ENCODE peak calls at places on chromosomes 6 and 20, in ten cellular contexts. E is IMR-90; W is transverse colon; O is heart right ventricle; X is mammary epithelial cell; L is fibroblast of lung; A is stomach; C is CD4-positive, CD25-positive, alpha-beta regulatory T cell; N is heart left ventricle; B is adrenal gland. Z is an unnamed sample. For H3K4me1, the result is how much of the 10 kb centered on the place peaks cover.

GRCh38 chr6:42441661-42442081 is 10.1 kb downstream of the TRERF1 start:
- DNase-seq in E (peak), W (no peak), O (no peak), X (no peak), L (peak), A (no peak), C (no peak), N (no peak), B (peak), Z (no peak)

GRCh38 chr6:56932891-56933473 is 21.9 kb upstream of the BEND6 start:
- DNase-seq in E (no peak), W (no peak), O (no peak), X (no peak), L (no peak), A (no peak), C (no peak), N (no peak), B (no peak), Z (no peak)

GRCh38 chr20:57627972-57628650 is 7.9 kb upstream of the ZBP1 start:
- DNase-seq in E (peak), W (peak), O (peak), X (no peak), L (peak), A (no peak), C (peak), N (peak), B (peak), Z (peak)

GRCh38 chr6:41273699-41274098 is 12.8 kb downstream of the TREM1 start:
- DNase-seq in E (no peak), W (no peak), O (no peak), X (no peak), L (no peak), A (no peak), C (no peak), N (no peak), B (no peak), Z (no peak)

GRCh38 chr20:53146201-53146891 is 174.2 kb downstream of the TSHZ2 start:
- DNase-seq in E (no peak), W (no peak), O (no peak), X (no peak), L (no peak), A (no peak), C (peak), N (no peak), B (no peak), Z (no peak)

GRCh38 chr6:10526156-10526555 is 5.0 kb downstream of the GCNT2 start:
- DNase-seq in E (no peak), W (no peak), O (no peak), X (no peak), L (no peak), A (no peak), C (no peak), N (no peak), B (peak), Z (no peak)

GRCh38 chr20:50561379-50562078 is 51.3 kb downstream of the PTPN1 start:
- DNase-seq in E (peak), W (no peak), O (no peak), X (peak), L (peak), A (no peak), C (peak), N (no peak), B (peak), Z (no peak)

GRCh38 chr6:54419885-54420284 is 111.6 kb downstream of the TINAG start:
- DNase-seq in E (peak), W (no peak), O (no peak), X (peak), L (peak), A (no peak), C (no peak), N (no peak), B (no peak), Z (no peak)

GRCh38 chr6:154232013-154232920 is 124.3 kb downstream of the IPCEF1 start:
- DNase-seq in E (peak), W (no peak), O (no peak), X (no peak), L (peak), A (no peak), C (peak), N (no peak), B (no peak), Z (no peak)

GRCh38 chr20:56788671-56789610 is 159.8 kb downstream of the TFAP2C start:
- DNase-seq in E (no peak), W (no peak), O (no peak), X (peak), L (no peak), A (no peak), C (no peak), N (no peak), B (no peak), Z (no peak)

GRCh38 chr6:80457044-80457933 is 350.8 kb downstream of the BCKDHB start:
- DNase-seq in E (peak), W (peak), O (peak), X (peak), L (peak), A (peak), C (no peak), N (peak), B (peak), Z (no peak)

GRCh38 chr6:10894958-10895357 is 8.1 kb downstream of the SYCP2L start:
- DNase-seq in E (no peak), W (no peak), O (no peak), X (no peak), L (no peak), A (no peak), C (no peak), N (no peak), B (no peak), Z (no peak)

GRCh38 chr20:57059055-57059617 is 207.3 kb downstream of the BMP7 start:
- DNase-seq in E (no peak), W (no peak), O (no peak), X (no peak), L (no peak), A (no peak), C (no peak), N (no peak), B (no peak), Z (no peak)

GRCh38 chr20:45358282-45359068 is 4.5 kb upstream of the SYS1 start:
- DNase-seq in E (peak), W (peak), O (peak), X (peak), L (peak), A (peak), C (no peak), N (peak), B (peak), Z (no peak)

GRCh38 chr20:23050847-23051627 is 1.6 kb upstream of the THBD start:
- DNase-seq in E (peak), W (peak), O (peak), X (peak), L (peak), A (peak), C (peak), N (peak), B (peak), Z (no peak)

GRCh38 chr6:77368660-77369313 is 94.5 kb downstream of the HTR1B start:
- DNase-seq in E (peak), W (peak), O (peak), X (no peak), L (peak), A (peak), C (no peak), N (peak), B (peak), Z (no peak)

GRCh38 chr6:32196682-32197616 is 4.5 kb upstream of the GPSM3 start:
- DNase-seq in E (peak), W (peak), O (peak), X (no peak), L (no peak), A (no peak), C (no peak), N (peak), B (peak), Z (no peak)

GRCh38 chr6:121838842-121839241 is 403.4 kb downstream of the GJA1 start:
- DNase-seq in E (peak), W (no peak), O (peak), X (peak), L (peak), A (no peak), C (no peak), N (peak), B (no peak), Z (no peak)

GRCh38 chr20:64084209-64085152 is at the start of gene LKAAEAR1:
- DNase-seq in E (no peak), W (no peak), O (no peak), X (no peak), L (no peak), A (no peak), C (no peak), N (no peak), B (no peak), Z (no peak)

GRCh38 chr6:143965503-143966171 is 42.4 kb downstream of the PLAGL1 start:
- DNase-seq in E (peak), W (no peak), O (no peak), X (peak), L (peak), A (no peak), C (no peak), N (no peak), B (no peak), Z (no peak)

GRCh38 chr6:57177545-57178225 is 5.6 kb downstream of the BAG2 start:
- DNase-seq in E (peak), W (peak), O (peak), X (no peak), L (peak), A (no peak), C (no peak), N (peak), B (no peak), Z (no peak)

GRCh38 chr6:147561742-147562141 is 53.3 kb downstream of the SAMD5 start:
- DNase-seq in E (no peak), W (no peak), O (no peak), X (peak), L (no peak), A (no peak), C (no peak), N (no peak), B (no peak), Z (no peak)

GRCh38 chr20:62487564-62488086 is 11.8 kb upstream of the GATA5 start:
- DNase-seq in E (no peak), W (no peak), O (no peak), X (no peak), L (no peak), A (peak), C (no peak), N (no peak), B (peak), Z (no peak)

GRCh38 chr20:58109918-58110635 is 118.4 kb downstream of the ANKRD60 start:
- DNase-seq in E (no peak), W (no peak), O (no peak), X (no peak), L (no peak), A (no peak), C (no peak), N (no peak), B (no peak), Z (no peak)

GRCh38 chr20:50629675-50630055 is 61.7 kb downstream of the RIPOR3 start:
- DNase-seq in E (no peak), W (no peak), O (no peak), X (no peak), L (no peak), A (no peak), C (no peak), N (no peak), B (no peak), Z (no peak)

GRCh38 chr6:138592698-138593097 is 93.4 kb upstream of the NHSL1 start:
- DNase-seq in E (no peak), W (no peak), O (no peak), X (no peak), L (no peak), A (no peak), C (peak), N (no peak), B (no peak), Z (no peak)

GRCh38 chr6:155782320-155782730 is 326.7 kb upstream of the NOX3 start:
- DNase-seq in E (peak), W (peak), O (peak), X (peak), L (peak), A (peak), C (no peak), N (no peak), B (no peak), Z (no peak)

GRCh38 chr6:41843178-41843577 is 52.0 kb downstream of the USP49 start:
- DNase-seq in E (no peak), W (no peak), O (no peak), X (no peak), L (no peak), A (no peak), C (no peak), N (no peak), B (no peak), Z (no peak)

DNA sequence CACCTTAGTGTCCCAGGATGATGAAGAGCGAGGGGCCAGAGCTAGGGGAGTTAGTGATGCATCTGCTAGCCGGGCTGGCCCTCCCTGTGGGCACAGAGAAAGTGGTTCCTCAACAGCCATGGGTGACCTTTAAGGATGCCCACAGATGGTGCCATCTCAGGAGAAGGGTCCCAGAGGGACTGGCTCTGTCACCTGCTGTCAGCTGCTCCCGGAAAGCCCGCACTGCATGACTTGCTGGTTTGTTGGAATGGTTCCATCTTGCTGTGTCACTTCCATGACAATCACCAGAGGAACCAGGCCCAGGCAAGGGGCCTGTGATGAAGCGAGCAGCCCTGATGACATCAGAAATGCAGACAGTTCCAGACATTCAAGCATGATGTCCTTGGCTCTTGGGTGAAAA is 125.1 kb downstream of the PHACTR3 start:
- DNase-seq in E (no peak), W (no peak), O (no peak), X (no peak), L (no peak), A (no peak), C (no peak), N (no peak), B (peak), Z (no peak)
- H3K27ac ChIP-seq in E (no peak), W (no peak), O (no peak), X (no peak), L (no peak), A (no peak), C (no peak), N (no peak), B (no peak), Z (no peak)

DNA sequence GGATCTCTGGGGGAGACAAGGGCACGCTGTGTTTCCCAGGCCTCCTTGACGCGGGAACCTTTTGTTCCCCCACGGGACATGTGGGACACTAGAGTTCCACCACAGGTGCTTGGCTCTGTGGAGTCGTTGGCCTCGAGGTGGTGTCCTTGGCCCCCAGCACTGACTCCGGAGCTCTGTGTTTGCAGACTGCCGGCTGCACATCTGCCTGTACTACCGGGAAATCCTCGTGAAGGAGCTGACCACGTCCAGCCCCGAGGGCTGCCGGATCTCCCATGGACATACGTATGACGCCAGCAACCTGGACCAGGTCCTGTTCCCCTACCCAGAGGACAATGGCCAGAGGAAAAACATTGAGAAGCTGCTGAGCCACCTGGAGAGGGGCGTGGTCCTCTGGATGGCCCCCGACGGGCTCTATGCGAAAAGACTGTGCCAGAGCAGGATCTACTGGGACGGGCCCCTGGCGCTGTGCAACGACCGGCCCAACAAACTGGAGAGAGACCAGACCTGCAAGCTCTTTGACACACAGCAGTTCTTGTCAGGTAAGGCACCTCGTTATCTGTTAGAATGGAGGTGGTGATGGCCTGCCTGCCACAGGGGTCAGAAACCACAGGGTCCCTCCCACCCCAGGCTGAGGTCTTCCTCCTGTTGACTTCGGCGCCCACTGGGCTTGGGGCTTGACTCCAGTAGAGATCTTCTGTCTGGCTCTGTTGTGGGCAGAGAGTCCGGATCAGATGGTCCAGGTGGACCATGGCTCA is 9.9 kb downstream of the IRF4 start:
- DNase-seq in E (no peak), W (no peak), O (no peak), X (no peak), L (no peak), A (no peak), C (no peak), N (no peak), B (no peak), Z (no peak)
- H3K4me1 ChIP-seq in E (under half), W (under half), O (under half), X (under half), L (under half), A (under half), C (half or more), N (under half), B (under half), Z (under half)

DNA sequence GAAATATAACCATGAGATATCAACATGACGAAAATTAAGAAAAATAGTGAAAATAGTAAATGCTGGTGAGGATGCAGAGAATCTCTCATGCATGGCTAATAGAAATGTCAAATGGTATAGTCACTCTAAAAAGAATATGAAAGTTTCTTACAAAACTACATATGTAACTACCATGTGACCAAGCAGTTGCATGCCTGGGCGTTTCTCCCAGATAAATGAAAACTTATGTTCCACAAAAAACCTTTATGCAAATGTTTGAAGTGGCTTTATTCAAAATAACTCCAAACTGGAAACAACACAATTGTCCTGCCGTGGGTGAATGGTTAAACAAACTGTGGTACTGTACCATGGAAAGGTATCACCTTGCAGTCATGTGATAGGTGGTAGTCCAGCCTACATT is 112.4 kb downstream of the HDGFL1 start:
- DNase-seq in E (no peak), W (no peak), O (no peak), X (no peak), L (peak), A (no peak), C (no peak), N (no peak), B (no peak), Z (no peak)
- H3K4me3 ChIP-seq in E (no peak), W (no peak), O (no peak), X (no peak), L (no peak), A (no peak), C (no peak), N (no peak), B (no peak), Z (no peak)

DNA sequence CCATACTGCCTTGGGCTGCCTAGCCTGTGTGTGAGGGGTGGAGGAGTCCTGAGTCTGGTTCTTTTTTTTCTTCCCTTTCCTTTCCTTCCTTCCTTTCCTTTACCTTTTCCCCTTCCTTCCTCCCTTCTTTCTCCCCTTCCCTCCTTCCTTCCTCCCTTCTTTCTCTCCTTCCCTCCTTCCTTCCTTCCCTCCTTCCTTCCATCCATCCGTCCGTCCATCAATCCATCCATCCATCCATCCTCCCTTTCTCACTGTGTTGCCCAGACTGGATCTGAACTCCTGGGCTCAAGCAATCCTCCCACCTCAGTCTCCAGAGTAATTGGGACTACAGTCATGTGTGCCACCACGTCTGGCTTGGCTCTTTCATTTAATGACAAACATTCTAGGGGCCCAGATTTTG is 750.7 kb upstream of the CHD6 start:
- DNase-seq in E (no peak), W (no peak), O (no peak), X (no peak), L (no peak), A (no peak), C (no peak), N (no peak), B (no peak), Z (no peak)
- H3K27ac ChIP-seq in E (no peak), W (no peak), O (no peak), X (no peak), L (no peak), A (no peak), C (no peak), N (no peak), B (no peak), Z (no peak)

GRCh38 chr6:44266347-44266746 is 996 bp upstream of the NFKBIE start:
- DNase-seq in E (no peak), W (no peak), O (no peak), X (no peak), L (no peak), A (no peak), C (no peak), N (no peak), B (no peak), Z (no peak)
- H3K4me1 ChIP-seq in E (under half), W (under half), O (under half), X (under half), L (under half), A (under half), C (under half), N (under half), B (under half), Z (under half)

GRCh38 chr6:7134999-7135735 is 27.4 kb downstream of the RREB1 start:
- DNase-seq in E (no peak), W (no peak), O (no peak), X (no peak), L (no peak), A (no peak), C (no peak), N (no peak), B (no peak), Z (no peak)
- H3K4me3 ChIP-seq in E (no peak), W (no peak), O (no peak), X (no peak), L (no peak), A (no peak), C (no peak), N (no peak), B (no peak), Z (no peak)